ENCODE peak calls at places on chromosomes 16 and 17, in seven cellular contexts. M is right lobe of liver, N is omental fat pad, J is AG09319, B is cardiac muscle cell, Q is psoas muscle, W is GM13976. F is an unnamed sample.

GRCh38 chr16:48246066-48246465 is 1.3 kb downstream of the ABCC11 start:
- DNase-seq in M (no peak), N (no peak), J (no peak), B (no peak), Q (no peak), W (no peak), F (no peak)

GRCh38 chr16:13312063-13312462 is 410.7 kb downstream of the SHISA9 start:
- DNase-seq in M (no peak), N (no peak), J (no peak), B (no peak), Q (no peak), W (no peak), F (no peak)

GRCh38 chr16:69131167-69131748 is 1.1 kb downstream of the CHTF8 start:
- DNase-seq in M (no peak), N (no peak), J (no peak), B (peak; percentile 47), Q (no peak), W (peak; percentile 56), F (no peak)

GRCh38 chr17:72122336-72122667 is 1.5 kb downstream of the SOX9 start:
- DNase-seq in M (no peak), N (no peak), J (no peak), B (no peak), Q (no peak), W (no peak), F (no peak)

GRCh38 chr16:53445534-53445933 is 11.3 kb downstream of the RBL2 start:
- DNase-seq in M (no peak), N (no peak), J (no peak), B (no peak), Q (no peak), W (no peak), F (no peak)

GRCh38 chr16:15482068-15482747 is 47.8 kb downstream of the BMERB1 start:
- DNase-seq in M (peak; percentile 70), N (no peak), J (peak; percentile 82), B (no peak), Q (no peak), W (no peak), F (no peak)

GRCh38 chr17:76547183-76547641 is 7.4 kb downstream of the PRCD start:
- DNase-seq in M (no peak), N (no peak), J (no peak), B (peak; percentile 80), Q (no peak), W (peak; percentile 78), F (peak; percentile 48)

GRCh38 chr16:82782715-82783251 is 156.0 kb downstream of the CDH13 start:
- DNase-seq in M (peak; percentile 75), N (no peak), J (no peak), B (no peak), Q (no peak), W (no peak), F (no peak)

GRCh38 chr16:11391576-11391975 is 46.3 kb downstream of the RMI2 start:
- DNase-seq in M (no peak), N (no peak), J (no peak), B (no peak), Q (no peak), W (no peak), F (no peak)

GRCh38 chr16:7304257-7304656 is 28.4 kb upstream of the RBFOX1 start:
- DNase-seq in M (no peak), N (no peak), J (no peak), B (peak; percentile 19), Q (no peak), W (no peak), F (no peak)

GRCh38 chr17:11996722-11997146 is 541 bp downstream of the ZNF18 start:
- DNase-seq in M (peak; percentile 69), N (peak; percentile 28), J (no peak), B (peak; percentile 53), Q (no peak), W (peak; percentile 49), F (no peak)

GRCh38 chr16:81445143-81445922 is 725 bp downstream of the CMIP start:
- DNase-seq in M (peak; percentile 62), N (no peak), J (no peak), B (peak; percentile 63), Q (peak; percentile 64), W (peak; percentile 77), F (peak; percentile 33)

GRCh38 chr17:76567634-76568432 is 17.8 kb downstream of the ST6GALNAC2 start:
- DNase-seq in M (peak; percentile 83), N (no peak), J (no peak), B (no peak), Q (no peak), W (no peak), F (no peak)

GRCh38 chr16:75471723-75472634 is 7.5 kb upstream of the TMEM170A start:
- DNase-seq in M (peak; percentile 64), N (no peak), J (peak; percentile 36), B (peak; percentile 76), Q (no peak), W (peak; percentile 75), F (peak; percentile 16)

GRCh38 chr17:14203392-14203791 is 33.3 kb downstream of the CDRT15 start:
- DNase-seq in M (no peak), N (no peak), J (no peak), B (no peak), Q (no peak), W (no peak), F (no peak)

GRCh38 chr17:77599699-77600098 is 358.8 kb upstream of the TNRC6C start:
- DNase-seq in M (peak; percentile 12), N (no peak), J (no peak), B (no peak), Q (no peak), W (no peak), F (no peak)

GRCh38 chr17:8250101-8250500 is 1.0 kb downstream of the PFAS start:
- DNase-seq in M (no peak), N (no peak), J (no peak), B (no peak), Q (no peak), W (no peak), F (no peak)

GRCh38 chr17:27464431-27464830 is 8.2 kb downstream of the KSR1 start:
- DNase-seq in M (no peak), N (no peak), J (no peak), B (no peak), Q (no peak), W (no peak), F (no peak)

GRCh38 chr17:35865412-35866355 is 3.0 kb downstream of the HEATR9 start:
- DNase-seq in M (no peak), N (no peak), J (no peak), B (no peak), Q (no peak), W (no peak), F (no peak)

GRCh38 chr16:55542459-55543082 is 23.9 kb upstream of the CAPNS2 start:
- DNase-seq in M (no peak), N (no peak), J (no peak), B (no peak), Q (no peak), W (no peak), F (no peak)

GRCh38 chr16:2429771-2430663 is 770 bp downstream of the CCNF start:
- DNase-seq in M (peak; percentile 47), N (no peak), J (no peak), B (peak; percentile 36), Q (peak; percentile 60), W (peak; percentile 66), F (no peak)

GRCh38 chr16:29860218-29860617 is 2.8 kb downstream of the CDIPT start:
- DNase-seq in M (no peak), N (no peak), J (no peak), B (no peak), Q (no peak), W (no peak), F (no peak)
- TF ChIP-seq CTCF in M (no peak), N (no peak), J (no peak), B (no peak), Q (no peak), W (no peak), F (no peak)

GRCh38 chr17:2635241-2635640 is 41.8 kb downstream of the PAFAH1B1 start:
- DNase-seq in M (no peak), N (no peak), J (no peak), B (no peak), Q (no peak), W (no peak), F (no peak)

GRCh38 chr17:2634361-2634960 is 41.0 kb downstream of the PAFAH1B1 start:
- DNase-seq in M (no peak), N (no peak), J (no peak), B (no peak), Q (peak; percentile 67), W (no peak), F (no peak)

GRCh38 chr17:2636169-2636930 is 42.9 kb downstream of the PAFAH1B1 start:
- DNase-seq in M (no peak), N (no peak), J (no peak), B (no peak), Q (no peak), W (no peak), F (no peak)

GRCh38 chr17:2635675-2636074 is 42.2 kb downstream of the PAFAH1B1 start:
- DNase-seq in M (no peak), N (no peak), J (no peak), B (no peak), Q (no peak), W (no peak), F (no peak)

GRCh38 chr17:2631211-2631610 is 37.8 kb downstream of the PAFAH1B1 start:
- DNase-seq in M (no peak), N (no peak), J (no peak), B (no peak), Q (no peak), W (no peak), F (no peak)
- TF ChIP-seq CTCF in M (no peak), N (no peak), J (no peak), B (no peak), Q (no peak), W (no peak), F (no peak)

DNA sequence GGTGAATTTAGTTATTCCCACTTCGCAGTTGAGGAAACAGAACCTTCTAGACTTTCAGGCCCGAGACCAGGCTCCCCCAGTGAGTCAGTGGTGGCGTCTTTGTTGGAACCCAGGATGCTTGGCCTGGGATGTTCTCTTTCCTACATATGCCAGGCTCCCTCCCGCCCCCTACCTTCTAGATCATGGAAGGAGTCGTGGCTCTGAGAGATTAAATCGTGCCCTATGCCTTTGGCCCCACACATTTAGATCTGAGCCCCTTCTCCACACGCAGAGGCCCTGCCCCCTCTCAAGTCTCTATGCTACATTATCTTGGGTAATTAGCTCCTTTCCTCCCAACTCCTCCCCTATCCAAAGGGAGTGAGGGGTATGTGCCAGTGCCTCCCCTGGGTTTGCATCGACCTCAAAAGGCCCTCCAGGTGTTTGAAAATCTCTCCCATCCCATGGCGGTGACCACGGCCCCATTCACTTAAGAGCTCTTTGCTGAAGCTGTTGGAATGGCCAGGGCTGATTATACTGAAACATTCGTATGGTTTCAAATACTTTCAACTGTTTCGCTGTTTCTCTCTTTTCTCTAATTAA is 3.0 kb downstream of the NGFR start:
- DNase-seq in M (no peak), N (no peak), J (no peak), B (peak; percentile 38), Q (no peak), W (no peak), F (no peak)
- TF ChIP-seq CTCF in M (no peak), N (no peak), J (no peak), B (peak; percentile 10), Q (no peak), W (no peak), F (peak; percentile 24)

DNA sequence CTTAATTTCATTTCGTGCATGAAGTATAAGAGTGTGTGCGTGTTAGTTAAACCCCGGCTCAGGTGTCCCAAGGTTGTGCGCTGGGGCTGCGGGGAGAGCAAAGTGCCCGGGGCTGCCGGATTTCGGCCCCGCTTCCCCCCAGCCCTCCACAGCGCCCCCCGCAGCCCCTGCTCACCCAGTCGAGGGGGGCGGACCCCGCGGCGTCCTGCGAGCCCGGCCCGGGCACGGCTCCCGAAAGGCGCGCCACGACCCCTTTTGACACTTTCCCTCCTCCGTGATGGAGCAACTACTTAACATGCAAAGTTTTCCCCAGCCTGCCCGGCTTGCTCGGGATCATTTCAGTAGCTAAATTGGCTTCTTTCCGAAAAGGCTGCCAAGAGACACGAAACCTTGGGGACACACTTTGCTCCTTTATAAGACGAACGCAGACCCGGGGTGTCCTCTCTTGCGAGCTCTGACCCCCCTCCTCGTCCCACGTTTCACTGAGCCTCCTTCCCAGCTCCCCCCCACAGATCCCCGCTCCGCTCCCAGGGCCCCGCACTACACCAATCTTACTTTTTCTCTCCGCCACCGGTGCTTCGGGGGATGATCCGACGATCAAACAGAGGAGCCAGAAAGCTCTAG is 589 bp downstream of the C17orf58 start:
- DNase-seq in M (peak; percentile 53), N (no peak), J (no peak), B (peak; percentile 52), Q (peak; percentile 62), W (peak; percentile 56), F (peak; percentile 22)
- TF ChIP-seq CTCF in M (no peak), N (no peak), J (no peak), B (peak; percentile 6), Q (no peak), W (no peak), F (peak; percentile 24)

F was measured in progenitor cell of endocrine pancreas.